ENCODE peak calls at places on chromosomes 12 and 14, in ten cellular contexts. O, M, D, A, Q, L, X, B, U and E are unnamed samples.

GRCh38 chr12:108826115-108826806 is 31.1 kb downstream of the SSH1 start:
- DNase-seq in B (no peak), U (peak), L (no peak), A (peak), O (peak), X (no peak), M (peak), Q (no peak), D (peak), E (no peak)

GRCh38 chr12:75771023-75771422 is 259.6 kb upstream of the KRR1 start:
- DNase-seq in M (no peak), U (no peak), O (no peak), D (no peak), L (no peak), B (no peak), Q (no peak), X (no peak), A (no peak), E (no peak)

GRCh38 chr14:53793790-53794560 is 162.7 kb downstream of the BMP4 start:
- DNase-seq in X (no peak), L (no peak), A (no peak), O (peak), Q (no peak), B (no peak), M (peak), U (no peak), D (no peak), E (peak)

GRCh38 chr12:85627584-85627983 is 208.6 kb downstream of the RASSF9 start:
- DNase-seq in B (no peak), A (no peak), O (no peak), U (no peak), M (no peak), X (no peak), Q (no peak), D (peak), L (no peak), E (no peak)

GRCh38 chr14:104553166-104554087 is 26.1 kb upstream of the C14orf180 start:
- DNase-seq in U (no peak), O (peak), D (no peak), A (no peak), Q (peak), M (no peak), B (peak), L (no peak), X (no peak), E (no peak)

GRCh38 chr14:35742448-35742847 is 66.6 kb downstream of the RALGAPA1 start:
- DNase-seq in X (no peak), M (no peak), B (no peak), O (no peak), Q (no peak), D (no peak), U (no peak), A (no peak), L (no peak), E (no peak)

GRCh38 chr12:77973579-77973978 is 142.9 kb downstream of the NAV3 start:
- DNase-seq in U (no peak), A (no peak), D (no peak), O (no peak), M (no peak), X (no peak), B (no peak), L (no peak), Q (no peak), E (no peak)

GRCh38 chr12:67475725-67476124 is 172.8 kb upstream of the DYRK2 start:
- DNase-seq in U (peak), Q (no peak), M (no peak), B (no peak), O (no peak), L (no peak), D (no peak), A (no peak), X (no peak), E (no peak)

GRCh38 chr12:131383741-131384543 is 326.9 kb upstream of the SFSWAP start:
- DNase-seq in M (no peak), Q (no peak), L (no peak), O (no peak), B (no peak), X (no peak), A (no peak), D (no peak), U (no peak), E (no peak)

GRCh38 chr12:13182881-13183280 is 13.6 kb upstream of the EMP1 start:
- DNase-seq in X (no peak), U (no peak), D (no peak), L (no peak), M (no peak), Q (peak), O (no peak), B (no peak), A (no peak), E (no peak)

GRCh38 chr12:100128509-100128908 is 14.2 kb downstream of the BLTP3B start:
- DNase-seq in X (peak), U (peak), A (peak), B (no peak), O (peak), M (peak), L (no peak), D (no peak), Q (peak), E (no peak)
- TF ChIP-seq CTCF in X (peak), U (peak), A (no peak), B (no peak), O (peak), M (peak), L (peak), D (peak), Q (peak), E (peak)

GRCh38 chr14:103003850-103004249 is 53.5 kb downstream of the CDC42BPB start:
- DNase-seq in U (no peak), D (no peak), B (no peak), A (no peak), X (no peak), O (no peak), M (no peak), L (no peak), Q (no peak), E (no peak)

GRCh38 chr14:103003351-103003615 is 54.1 kb downstream of the CDC42BPB start:
- DNase-seq in M (no peak), X (no peak), B (no peak), U (no peak), L (no peak), D (no peak), O (no peak), Q (no peak), A (no peak), E (no peak)

GRCh38 chr14:103001226-103001625 is 56.1 kb downstream of the CDC42BPB start:
- DNase-seq in L (no peak), O (no peak), A (no peak), Q (no peak), M (no peak), X (no peak), B (no peak), D (no peak), U (no peak), E (no peak)

GRCh38 chr14:103001651-103002396 is 55.5 kb downstream of the CDC42BPB start:
- DNase-seq in O (no peak), A (no peak), D (no peak), Q (no peak), U (no peak), B (no peak), X (no peak), M (peak), L (no peak), E (no peak)

DNA sequence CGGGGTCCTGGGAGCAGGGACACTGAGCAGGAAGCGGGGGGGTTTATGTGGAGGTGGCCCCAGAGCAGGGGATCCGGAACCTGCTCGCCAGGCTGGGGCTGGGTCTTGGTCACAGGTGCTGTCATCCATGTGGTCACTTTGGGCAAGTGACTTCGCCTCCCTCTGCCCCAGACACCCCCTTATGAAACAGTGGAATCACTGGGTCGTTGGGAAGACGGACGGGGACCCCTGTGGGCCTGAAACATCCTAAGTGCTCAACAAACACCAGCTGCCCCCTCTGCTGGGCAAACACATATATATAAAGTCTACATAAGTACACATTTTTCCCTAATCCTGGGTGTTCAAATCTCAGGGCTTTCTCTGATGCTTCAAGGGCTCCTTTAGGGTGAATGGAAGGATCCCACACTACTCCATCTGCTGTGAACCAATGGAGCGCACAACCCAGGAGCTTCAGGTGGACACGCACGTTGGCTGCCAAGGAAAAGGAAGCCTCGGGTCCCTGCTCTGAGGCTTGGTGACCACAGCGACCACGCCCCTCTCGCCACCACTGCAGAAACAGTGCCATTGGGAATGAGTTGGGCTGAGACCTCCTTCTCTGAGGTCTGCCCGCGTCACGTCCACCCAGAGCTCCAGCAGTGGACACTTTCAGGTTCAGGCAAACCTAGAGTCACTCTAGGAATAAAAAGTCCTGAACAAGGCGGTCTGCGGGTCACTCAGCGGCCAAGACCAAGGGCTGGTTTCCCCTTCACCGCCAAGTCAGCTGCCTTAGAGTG is 54.6 kb downstream of the CDC42BPB start:
- DNase-seq in Q (no peak), O (no peak), M (no peak), X (no peak), B (no peak), L (no peak), D (no peak), A (no peak), U (no peak), E (no peak)
- TF ChIP-seq CTCF in Q (peak), O (no peak), M (no peak), X (no peak), B (no peak), L (no peak), D (no peak), A (no peak), U (no peak), E (no peak)

DNA sequence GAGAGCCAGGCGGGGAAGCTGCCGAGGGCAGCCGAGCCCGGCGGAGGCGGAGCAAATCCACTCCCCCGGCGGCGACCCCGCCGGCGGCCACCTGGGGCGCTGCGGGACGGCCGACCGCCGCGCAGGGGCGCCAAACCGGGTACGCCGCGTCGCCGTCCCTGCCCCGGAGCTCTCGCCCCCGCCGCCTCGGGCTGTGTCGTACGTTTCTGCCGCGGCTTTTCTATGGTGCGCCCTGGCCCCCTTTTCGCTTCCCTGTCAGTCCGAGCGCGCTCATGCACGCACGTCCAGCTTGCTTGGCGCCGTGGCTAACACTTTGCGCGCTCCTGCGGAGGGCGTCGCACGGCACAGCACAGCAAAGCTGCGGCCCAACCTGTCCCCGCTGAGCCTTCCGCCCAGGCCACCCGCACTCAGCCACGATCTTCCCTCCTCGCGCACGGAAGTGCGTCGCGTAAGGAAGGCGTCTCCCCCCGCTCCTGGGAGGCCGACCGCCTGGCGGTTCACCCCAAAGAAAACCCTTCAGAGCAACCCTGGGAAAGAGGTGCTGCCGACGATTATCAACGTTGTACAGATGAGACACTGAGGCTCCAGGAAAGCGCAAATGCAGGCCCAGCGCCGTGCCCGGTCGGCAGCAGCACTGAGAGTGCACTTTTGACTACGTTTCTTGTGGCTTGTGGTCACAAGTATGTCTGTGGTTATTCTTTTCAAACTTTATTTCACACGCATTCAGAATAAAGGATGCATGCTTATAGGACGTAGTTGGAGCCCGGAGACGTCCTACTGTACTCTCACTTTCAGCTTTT is at the start of gene HECTD1:
- DNase-seq in O (peak), M (peak), X (peak), U (peak), Q (peak), D (peak), L (peak), B (peak), A (peak), E (peak)
- TF ChIP-seq CTCF in O (peak), M (peak), X (peak), U (no peak), Q (peak), D (peak), L (peak), B (peak), A (peak), E (peak)

GRCh38 chr14:90295870-90296516 is 35.7 kb downstream of the NRDE2 start:
- DNase-seq in O (no peak), L (no peak), U (no peak), M (no peak), D (no peak), Q (no peak), A (no peak), X (no peak), B (no peak), E (no peak)

GRCh38 chr14:90294872-90295271 is 36.9 kb downstream of the NRDE2 start:
- DNase-seq in B (no peak), X (no peak), U (no peak), O (no peak), A (no peak), L (no peak), M (no peak), Q (no peak), D (no peak), E (no peak)

GRCh38 chr14:90291699-90292098 is 35.3 kb downstream of the PSMC1 start:
- DNase-seq in D (no peak), B (no peak), A (no peak), L (no peak), Q (no peak), X (no peak), M (no peak), U (no peak), O (no peak), E (no peak)

GRCh38 chr14:90290612-90291011 is 34.3 kb downstream of the PSMC1 start:
- DNase-seq in M (no peak), Q (no peak), L (no peak), B (no peak), A (no peak), U (no peak), O (no peak), D (no peak), X (no peak), E (no peak)

DNA sequence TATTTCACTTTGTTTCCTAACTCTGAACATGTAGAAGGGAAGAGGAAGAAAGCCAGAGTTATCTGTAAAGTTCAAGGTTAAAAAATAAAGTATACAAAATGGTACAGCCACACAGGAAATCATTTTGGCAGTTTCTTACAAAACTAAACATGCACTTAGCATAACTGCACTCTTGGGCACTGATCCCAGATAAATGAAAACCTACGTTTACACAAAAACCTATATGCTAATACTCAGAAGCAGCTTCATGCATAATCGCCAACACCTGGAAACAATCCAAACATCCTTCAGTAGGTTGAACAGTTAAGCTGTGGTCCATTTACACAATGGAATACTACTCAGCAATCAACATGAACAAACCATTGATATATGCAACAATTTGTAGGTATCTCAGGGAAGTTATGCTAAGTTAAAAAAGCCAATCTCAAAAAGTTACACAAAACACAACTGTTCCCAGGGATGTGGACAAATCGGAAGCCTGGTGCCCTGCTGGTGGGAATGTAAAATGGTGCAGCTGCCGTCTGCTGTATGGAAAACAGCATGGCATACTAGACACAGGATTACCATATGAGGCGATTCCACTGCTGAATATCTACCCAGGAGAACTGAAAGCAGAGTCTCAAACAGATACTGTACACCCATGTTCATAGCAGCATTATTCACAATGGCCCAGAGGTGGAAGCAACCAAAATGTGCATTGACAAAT is 37.6 kb downstream of the PSMC1 start:
- DNase-seq in X (no peak), L (no peak), A (no peak), M (no peak), Q (no peak), D (no peak), B (no peak), U (no peak), O (no peak), E (peak)
- TF ChIP-seq CTCF in X (no peak), L (no peak), A (no peak), M (no peak), Q (no peak), D (no peak), B (no peak), U (no peak), O (no peak), E (no peak)

DNA sequence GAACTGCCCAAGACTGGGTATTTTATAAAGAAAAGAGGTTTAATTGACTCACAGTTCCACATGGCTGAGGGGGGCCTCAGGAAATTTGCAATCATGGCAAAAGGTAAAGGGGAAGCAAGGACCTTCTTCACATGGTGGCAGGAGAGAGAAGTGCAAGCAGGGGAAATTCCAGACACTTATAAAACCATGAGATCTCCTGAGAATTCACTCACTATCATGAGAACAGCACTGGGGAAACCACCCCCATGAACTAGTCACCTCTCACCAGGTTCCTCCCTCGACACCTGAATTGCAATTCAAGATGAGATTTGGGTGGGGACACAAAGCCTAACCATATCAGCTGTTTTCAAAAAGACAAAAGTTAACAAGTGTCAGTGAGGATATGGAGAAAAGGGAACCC is 112.6 kb downstream of the FOXA1 start:
- DNase-seq in L (no peak), X (no peak), A (no peak), B (no peak), Q (no peak), M (no peak), U (no peak), O (no peak), D (no peak), E (no peak)
- TF ChIP-seq CTCF in L (no peak), X (no peak), A (no peak), B (no peak), Q (peak), M (no peak), U (no peak), O (no peak), D (no peak), E (no peak)

GRCh38 chr14:21101802-21102413 is 1.0 kb downstream of the TMEM253 start:
- DNase-seq in Q (peak), O (no peak), A (no peak), X (no peak), U (no peak), M (no peak), L (no peak), B (no peak), D (no peak), E (no peak)

GRCh38 chr14:21103710-21104447 is 3.0 kb downstream of the TMEM253 start:
- DNase-seq in L (peak), Q (peak), U (peak), D (peak), X (peak), M (peak), B (peak), A (peak), O (peak), E (peak)

GRCh38 chr14:21104448-21105060 is 3.7 kb downstream of the TMEM253 start:
- DNase-seq in U (peak), A (peak), L (peak), B (peak), M (peak), D (no peak), O (peak), Q (peak), X (peak), E (peak)

GRCh38 chr14:21102472-21103164 is 1.8 kb downstream of the TMEM253 start:
- DNase-seq in Q (peak), D (no peak), U (no peak), M (no peak), O (no peak), L (no peak), A (no peak), X (no peak), B (no peak), E (no peak)

GRCh38 chr14:21103165-21103709 is 2.4 kb downstream of the TMEM253 start:
- DNase-seq in L (no peak), M (no peak), B (no peak), U (no peak), O (no peak), Q (no peak), A (no peak), X (peak), D (no peak), E (no peak)
- TF ChIP-seq CTCF in L (no peak), M (no peak), B (no peak), U (no peak), O (no peak), Q (no peak), A (peak), X (no peak), D (no peak), E (no peak)

GRCh38 chr14:43005807-43006206 is 1399.1 kb downstream of the LRFN5 start:
- DNase-seq in U (no peak), B (no peak), O (no peak), X (no peak), D (no peak), M (no peak), A (no peak), L (no peak), Q (no peak), E (no peak)
- TF ChIP-seq CTCF in U (no peak), B (no peak), O (no peak), X (no peak), D (peak), M (no peak), A (no peak), L (no peak), Q (peak), E (peak)

GRCh38 chr14:102603293-102603907 is 11.0 kb downstream of the RCOR1 start:
- DNase-seq in D (no peak), B (no peak), Q (no peak), X (no peak), L (no peak), A (no peak), O (no peak), M (no peak), U (no peak), E (no peak)

GRCh38 chr14:102605026-102605425 is 12.6 kb downstream of the RCOR1 start:
- DNase-seq in M (no peak), D (no peak), B (peak), X (no peak), A (no peak), L (no peak), Q (no peak), O (no peak), U (no peak), E (no peak)

GRCh38 chr14:102602421-102603292 is 10.2 kb downstream of the RCOR1 start:
- DNase-seq in X (no peak), U (no peak), Q (no peak), A (no peak), B (no peak), M (no peak), O (no peak), L (no peak), D (no peak), E (no peak)

GRCh38 chr14:102604183-102604582 is 11.7 kb downstream of the RCOR1 start:
- DNase-seq in X (no peak), Q (no peak), D (no peak), L (no peak), A (no peak), U (no peak), B (no peak), O (no peak), M (no peak), E (no peak)

DNA sequence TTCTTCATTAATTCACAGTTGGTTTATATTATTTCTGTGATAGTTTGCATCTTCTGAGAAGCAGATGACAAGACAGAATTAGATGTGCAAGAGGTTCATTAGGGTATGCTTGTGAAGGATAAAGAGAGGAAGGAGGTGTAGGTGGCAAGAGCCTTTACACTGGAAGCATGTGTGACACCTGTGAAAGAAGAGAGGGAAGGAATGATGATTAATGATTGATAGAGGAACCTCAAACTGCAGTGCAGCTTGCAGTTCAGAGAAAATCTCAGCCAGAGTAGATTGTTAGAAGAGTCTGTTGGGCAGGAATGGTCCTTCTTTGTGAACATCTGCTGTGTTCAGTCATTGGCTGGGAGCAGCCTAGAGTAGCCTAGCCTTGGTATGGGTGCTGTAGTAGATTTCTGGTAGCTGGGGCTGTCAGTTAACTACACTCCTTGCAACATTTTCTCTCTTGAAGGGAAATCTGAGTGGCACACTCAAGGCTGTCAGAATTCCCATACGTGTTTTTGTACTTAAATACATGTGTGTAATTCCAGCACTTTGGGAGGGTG is 9.0 kb downstream of the RCOR1 start:
- DNase-seq in M (no peak), A (no peak), X (no peak), L (no peak), U (no peak), O (no peak), Q (no peak), B (no peak), D (no peak), E (no peak)
- TF ChIP-seq CTCF in M (no peak), A (no peak), X (no peak), L (no peak), U (no peak), O (no peak), Q (no peak), B (no peak), D (no peak), E (no peak)